ENCODE peak calls at places on chromosomes 1 and 21, in seven cellular contexts. D is upper lobe of right lung, N is uterus, L is cardiac muscle cell, T is right lobe of liver, M is fibroblast of lung, A is ovary. Z is an unnamed sample. For H3K4me1, the result is how much of the 10 kb centered on the place peaks cover.

GRCh38 chr1:91700332-91700731 is 185.6 kb downstream of the TGFBR3 start:
- DNase-seq in D (no peak), N (no peak), L (peak), T (no peak), M (peak), A (no peak), Z (no peak)

GRCh38 chr1:172149377-172149776 is 271.1 kb upstream of the C1orf105 start:
- DNase-seq in D (no peak), N (no peak), L (no peak), T (no peak), M (no peak), A (no peak), Z (no peak)

GRCh38 chr1:11692899-11693590 is 1.5 kb downstream of the DRAXIN start:
- DNase-seq in D (no peak), N (no peak), L (peak), T (no peak), M (peak), A (no peak), Z (no peak)

GRCh38 chr1:10965621-10966226 is 46.7 kb upstream of the TARDBP start:
- DNase-seq in D (peak), N (no peak), L (peak), T (no peak), M (peak), A (peak), Z (no peak)

GRCh38 chr21:16541366-16541765 is 811.6 kb downstream of the USP25 start:
- DNase-seq in D (no peak), N (no peak), L (no peak), T (no peak), M (no peak), A (no peak), Z (no peak)

GRCh38 chr1:152359906-152360305 is at the start of gene FLG2:
- DNase-seq in D (no peak), N (no peak), L (no peak), T (no peak), M (no peak), A (no peak), Z (no peak)

GRCh38 chr1:167628754-167629515 is 1.1 kb upstream of the RCSD1 start:
- DNase-seq in D (no peak), N (no peak), L (no peak), T (no peak), M (no peak), A (no peak), Z (no peak)

GRCh38 chr1:225767591-225768540 is 9.8 kb upstream of the SRP9 start:
- DNase-seq in D (peak), N (peak), L (peak), T (peak), M (peak), A (peak), Z (peak)

GRCh38 chr1:167715653-167716302 is 6.0 kb upstream of the MPZL1 start:
- DNase-seq in D (no peak), N (no peak), L (no peak), T (no peak), M (peak), A (no peak), Z (no peak)

GRCh38 chr1:160219062-160219929 is 14.1 kb downstream of the PEA15 start:
- DNase-seq in D (no peak), N (no peak), L (peak), T (no peak), M (peak), A (peak), Z (no peak)

GRCh38 chr1:93814795-93815737 is 63.9 kb downstream of the DNTTIP2 start:
- DNase-seq in D (no peak), N (no peak), L (peak), T (no peak), M (no peak), A (no peak), Z (no peak)

GRCh38 chr1:48688102-48688760 is 88.5 kb downstream of the BEND5 start:
- DNase-seq in D (no peak), N (no peak), L (no peak), T (no peak), M (no peak), A (no peak), Z (no peak)

GRCh38 chr1:923131-923990 is at the start of gene SAMD11:
- DNase-seq in D (peak), N (peak), L (peak), T (peak), M (peak), A (peak), Z (peak)

GRCh38 chr1:47004004-47004403 is 19.5 kb upstream of the CYP4X1 start:
- DNase-seq in D (no peak), N (no peak), L (no peak), T (no peak), M (no peak), A (no peak), Z (no peak)

GRCh38 chr1:168321945-168322344 is 41.3 kb downstream of the TBX19 start:
- DNase-seq in D (no peak), N (no peak), L (peak), T (no peak), M (peak), A (no peak), Z (no peak)

GRCh38 chr1:241782396-241782795 is 65.6 kb upstream of the EXO1 start:
- DNase-seq in D (no peak), N (no peak), L (no peak), T (no peak), M (no peak), A (no peak), Z (no peak)

GRCh38 chr21:14273736-14274538 is 58.0 kb downstream of the RBM11 start:
- DNase-seq in D (peak), N (no peak), L (peak), T (peak), M (no peak), A (no peak), Z (peak)

GRCh38 chr1:7485086-7485780 is 285.9 kb upstream of the VAMP3 start:
- DNase-seq in D (no peak), N (no peak), L (no peak), T (no peak), M (peak), A (no peak), Z (no peak)

GRCh38 chr21:36459098-36459497 is 20.8 kb downstream of the CLDN14 start:
- DNase-seq in D (no peak), N (no peak), L (no peak), T (no peak), M (no peak), A (no peak), Z (no peak)
- H3K4me1 ChIP-seq in D (under half), N (under half), L (under half), T (under half), M (under half), A (under half), Z (under half)

GRCh38 chr1:2930016-2930815 is 91.1 kb upstream of the ACTRT2 start:
- DNase-seq in D (no peak), N (no peak), L (no peak), T (no peak), M (no peak), A (no peak), Z (no peak)
- H3K4me3 ChIP-seq in D (no peak), N (no peak), L (no peak), T (no peak), M (no peak), A (no peak), Z (no peak)

GRCh38 chr1:81410351-81410750 is 390.4 kb upstream of the ADGRL2 start:
- DNase-seq in D (no peak), N (no peak), L (no peak), T (no peak), M (no peak), A (no peak), Z (no peak)
- H3K4me1 ChIP-seq in D (under half), N (under half), L (under half), T (under half), M (under half), A (under half), Z (under half)

GRCh38 chr1:174414205-174414604 is 33.6 kb upstream of the GPR52 start:
- DNase-seq in D (no peak), N (no peak), L (no peak), T (no peak), M (no peak), A (no peak), Z (no peak)
- H3K4me3 ChIP-seq in D (no peak), N (no peak), L (no peak), T (peak), M (peak), A (no peak), Z (no peak)

GRCh38 chr1:24415910-24416665 is 486 bp downstream of the NIPAL3 start:
- DNase-seq in D (no peak), N (no peak), L (peak), T (peak), M (no peak), A (no peak), Z (no peak)
- H3K4me1 ChIP-seq in D (under half), N (under half), L (under half), T (under half), M (under half), A (under half), Z (under half)

GRCh38 chr1:231408528-231409094 is 13.5 kb downstream of the EGLN1 start:
- DNase-seq in D (no peak), N (no peak), L (no peak), T (no peak), M (no peak), A (no peak), Z (no peak)
- H3K4me3 ChIP-seq in D (no peak), N (no peak), L (no peak), T (no peak), M (no peak), A (no peak), Z (no peak)

GRCh38 chr1:244862699-244863490 is 1.4 kb downstream of the HNRNPU start:
- DNase-seq in D (peak), N (peak), L (peak), T (peak), M (peak), A (peak), Z (peak)
- H3K4me1 ChIP-seq in D (under half), N (under half), L (under half), T (under half), M (under half), A (under half), Z (under half)

DNA sequence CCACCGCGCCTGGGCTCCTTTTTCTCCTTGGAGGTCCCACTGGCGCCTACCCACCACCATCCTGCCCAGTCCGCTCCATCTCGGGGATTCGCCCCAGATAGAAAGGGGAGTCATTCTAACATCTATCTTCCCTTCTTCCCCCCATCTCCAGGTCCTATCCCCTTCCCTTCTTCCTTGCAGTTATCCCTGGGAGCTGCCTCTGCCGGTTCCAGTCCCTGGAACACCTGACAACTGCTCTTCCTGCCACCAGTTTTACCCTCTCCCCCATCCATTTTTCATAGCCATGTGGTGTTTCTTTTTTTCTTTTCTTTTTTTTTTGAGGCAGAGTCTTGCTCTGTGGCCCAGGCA is 12.0 kb upstream of the COL16A1 start:
- DNase-seq in D (no peak), N (no peak), L (no peak), T (no peak), M (no peak), A (no peak), Z (no peak)
- H3K4me3 ChIP-seq in D (no peak), N (peak), L (no peak), T (peak), M (peak), A (peak), Z (no peak)

GRCh38 chr1:206570529-206570928 is 41.7 kb downstream of the EIF2D start:
- DNase-seq in D (no peak), N (no peak), L (no peak), T (no peak), M (no peak), A (no peak), Z (no peak)

GRCh38 chr1:206568779-206569352 is 43.4 kb downstream of the EIF2D start:
- DNase-seq in D (no peak), N (no peak), L (no peak), T (no peak), M (no peak), A (no peak), Z (no peak)

GRCh38 chr1:206566976-206567375 is 45.3 kb downstream of the EIF2D start:
- DNase-seq in D (no peak), N (no peak), L (no peak), T (no peak), M (no peak), A (no peak), Z (no peak)

GRCh38 chr1:206569548-206569947 is 42.7 kb downstream of the EIF2D start:
- DNase-seq in D (no peak), N (no peak), L (no peak), T (no peak), M (no peak), A (no peak), Z (no peak)

GRCh38 chr1:206568256-206568655 is 44.0 kb downstream of the EIF2D start:
- DNase-seq in D (peak), N (no peak), L (no peak), T (no peak), M (no peak), A (no peak), Z (no peak)
- H3K4me1 ChIP-seq in D (under half), N (under half), L (under half), T (under half), M (under half), A (under half), Z (under half)

GRCh38 chr21:41776778-41777177 is 9.9 kb upstream of the RIPK4 start:
- DNase-seq in D (no peak), N (no peak), L (no peak), T (no peak), M (no peak), A (no peak), Z (no peak)

GRCh38 chr21:41780337-41781046 is 13.6 kb upstream of the RIPK4 start:
- DNase-seq in D (no peak), N (no peak), L (no peak), T (no peak), M (no peak), A (no peak), Z (no peak)

GRCh38 chr21:41778974-41779600 is 12.2 kb upstream of the RIPK4 start:
- DNase-seq in D (peak), N (no peak), L (no peak), T (no peak), M (no peak), A (no peak), Z (no peak)

GRCh38 chr21:41779659-41780058 is 12.8 kb upstream of the RIPK4 start:
- DNase-seq in D (no peak), N (no peak), L (no peak), T (no peak), M (no peak), A (no peak), Z (no peak)

DNA sequence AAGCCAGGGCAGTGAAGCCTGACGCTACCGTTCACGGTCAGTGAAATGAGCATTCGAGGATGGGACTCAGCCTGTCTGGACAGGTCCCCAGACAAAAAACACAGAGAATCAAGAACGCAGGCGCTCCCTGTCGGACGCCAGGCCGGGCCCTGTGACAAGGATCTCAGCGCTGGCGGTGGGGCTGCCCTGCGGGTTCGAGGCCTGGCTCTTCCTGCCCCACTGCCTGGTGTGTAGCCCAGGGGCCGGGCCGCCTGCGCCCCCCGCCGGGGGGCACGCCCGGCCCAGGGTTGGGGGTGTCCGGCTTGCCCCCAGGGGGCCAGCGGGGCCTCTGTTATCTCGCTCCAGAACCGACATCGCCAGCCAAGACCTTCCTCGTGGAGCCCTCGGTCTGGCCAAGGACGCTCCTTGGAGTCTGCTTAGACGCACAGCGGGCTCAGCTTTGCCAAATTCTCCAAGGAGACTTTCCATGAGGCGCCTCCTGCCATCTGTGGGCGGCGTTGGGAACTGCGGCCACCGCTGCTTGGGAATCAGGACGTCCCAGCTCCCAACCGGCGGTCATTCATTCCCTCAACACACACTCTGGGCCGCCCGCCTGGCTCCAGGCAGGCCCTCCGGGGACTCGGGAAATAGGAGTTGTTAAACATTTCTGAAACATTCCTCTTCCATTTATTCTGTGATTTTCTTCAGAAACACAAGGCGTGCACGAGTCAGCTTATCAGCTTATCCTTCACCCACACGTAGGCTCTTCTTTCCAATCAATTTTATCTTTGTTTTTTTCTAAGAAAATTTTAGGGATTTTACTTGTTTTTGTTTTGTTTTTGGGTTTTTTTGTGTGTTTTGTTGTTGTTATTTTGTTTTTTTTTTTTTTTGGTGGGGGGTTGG is 11.3 kb upstream of the RIPK4 start:
- DNase-seq in D (peak), N (peak), L (peak), T (peak), M (peak), A (peak), Z (peak)
- H3K4me3 ChIP-seq in D (no peak), N (no peak), L (no peak), T (no peak), M (no peak), A (no peak), Z (no peak)